ENCODE peak calls at places on chromosomes 6 and 20, in nine cellular contexts. S is RCC 7860; B is NT2/D1; O is Jurkat, Clone E6-1; C is HS-27A; T is neural crest cell; W is right atrium auricular region; A is endothelial cell; Y is posterior cingulate gyrus. G is an unnamed sample.

GRCh38 chr6:77650098-77650663 is 2.7 kb upstream of the MEI4 start:
- DNase-seq in S (no peak), B (peak), O (no peak), C (no peak), T (peak), W (no peak), A (peak), Y (peak), G (peak)

GRCh38 chr6:166588691-166589333 is 2.3 kb upstream of the RAMACL start:
- DNase-seq in S (no peak), B (no peak), O (no peak), C (no peak), T (no peak), W (no peak), A (no peak), Y (no peak), G (no peak)

GRCh38 chr6:160050022-160050421 is 71.6 kb upstream of the SLC22A1 start:
- DNase-seq in S (no peak), B (no peak), O (no peak), C (no peak), T (no peak), W (no peak), A (no peak), Y (no peak), G (no peak)

GRCh38 chr6:137165375-137166246 is 7.8 kb downstream of the IL22RA2 start:
- DNase-seq in S (no peak), B (no peak), O (peak), C (no peak), T (no peak), W (no peak), A (no peak), Y (no peak), G (no peak)

GRCh38 chr20:18202966-18203365 is 65.3 kb downstream of the KAT14 start:
- DNase-seq in S (no peak), B (no peak), O (no peak), C (no peak), T (no peak), W (no peak), A (no peak), Y (peak), G (no peak)

GRCh38 chr20:40990542-40991120 is 38.0 kb upstream of the TOP1 start:
- DNase-seq in S (peak), B (peak), O (peak), C (no peak), T (peak), W (peak), A (peak), Y (peak), G (peak)

GRCh38 chr20:20358801-20359200 is 9.1 kb upstream of the INSM1 start:
- DNase-seq in S (no peak), B (no peak), O (no peak), C (no peak), T (no peak), W (no peak), A (no peak), Y (no peak), G (no peak)

GRCh38 chr6:143205983-143206382 is 145.3 kb downstream of the AIG1 start:
- DNase-seq in S (no peak), B (no peak), O (no peak), C (no peak), T (no peak), W (no peak), A (no peak), Y (no peak), G (no peak)

GRCh38 chr20:4720121-4720976 is 1.4 kb upstream of the PRND start:
- DNase-seq in S (peak), B (peak), O (peak), C (no peak), T (peak), W (peak), A (peak), Y (peak), G (peak)

GRCh38 chr20:36028106-36028826 is 59.9 kb downstream of the CNBD2 start:
- DNase-seq in S (no peak), B (no peak), O (no peak), C (no peak), T (no peak), W (no peak), A (no peak), Y (peak), G (no peak)

GRCh38 chr20:57592263-57593092 is 27.7 kb downstream of the ZBP1 start:
- DNase-seq in S (no peak), B (no peak), O (no peak), C (no peak), T (no peak), W (no peak), A (no peak), Y (no peak), G (no peak)

GRCh38 chr6:40353967-40354452 is 233.2 kb downstream of the LRFN2 start:
- DNase-seq in S (no peak), B (no peak), O (no peak), C (no peak), T (no peak), W (no peak), A (no peak), Y (no peak), G (no peak)